ENCODE peak calls at places on chromosomes 12 and 14, in eight cellular contexts. O is ELR; E is choroid plexus epithelial cell; Q is dorsolateral prefrontal cortex; X is stomach; C is hepatocyte; T is stimulated activated CD4-positive, alpha-beta T cell treated with anti-CD3 and anti-CD28 coated beads, Interleukin-15, amount 100 ng/mL, for 1 hour; U is AG09309. Y is an unnamed sample.

GRCh38 chr12:79615596-79616560 is 74.9 kb downstream of the PAWR start:
- DNase-seq in O (no peak), E (no peak), Q (no peak), X (no peak), C (no peak), T (no peak), U (no peak), Y (no peak)

GRCh38 chr12:116138781-116139180 is 138.7 kb downstream of the MED13L start:
- DNase-seq in O (peak; percentile 50), E (no peak), Q (no peak), X (no peak), C (no peak), T (no peak), U (no peak), Y (no peak)

GRCh38 chr14:95213774-95214173 is 56.4 kb upstream of the DICER1 start:
- DNase-seq in O (no peak), E (no peak), Q (no peak), X (no peak), C (no peak), T (no peak), U (no peak), Y (no peak)

GRCh38 chr14:105059035-105059916 is 6.0 kb downstream of the GPR132 start:
- DNase-seq in O (no peak), E (no peak), Q (no peak), X (no peak), C (no peak), T (no peak), U (no peak), Y (no peak)

GRCh38 chr12:10189653-10190052 is 10.8 kb downstream of the TMEM52B start:
- DNase-seq in O (no peak), E (peak; percentile 57), Q (no peak), X (no peak), C (no peak), T (no peak), U (no peak), Y (peak; percentile 7)

GRCh38 chr12:116306536-116306935 is 29.0 kb upstream of the MED13L start:
- DNase-seq in O (no peak), E (no peak), Q (no peak), X (no peak), C (no peak), T (no peak), U (no peak), Y (no peak)

GRCh38 chr12:116265361-116266128 is 11.9 kb downstream of the MED13L start:
- DNase-seq in O (peak; percentile 35), E (no peak), Q (no peak), X (no peak), C (no peak), T (no peak), U (no peak), Y (no peak)

GRCh38 chr14:78170203-78170602 is at the start of gene NRXN3:
- DNase-seq in O (no peak), E (peak; percentile 6), Q (no peak), X (no peak), C (peak; percentile 53), T (no peak), U (no peak), Y (peak; percentile 63)

GRCh38 chr12:115667116-115667515 is 610.4 kb downstream of the MED13L start:
- DNase-seq in O (no peak), E (no peak), Q (no peak), X (no peak), C (no peak), T (no peak), U (no peak), Y (no peak)

GRCh38 chr14:34219661-34220060 is 242.4 kb downstream of the SPTSSA start:
- DNase-seq in O (no peak), E (no peak), Q (no peak), X (no peak), C (no peak), T (no peak), U (no peak), Y (no peak)

GRCh38 chr14:105910426-105910825 is 384.0 kb downstream of the TMEM121 start:
- DNase-seq in O (no peak), E (no peak), Q (no peak), X (no peak), C (no peak), T (no peak), U (no peak), Y (no peak)

GRCh38 chr12:84826925-84827324 is 85.7 kb downstream of the SLC6A15 start:
- DNase-seq in O (no peak), E (no peak), Q (no peak), X (no peak), C (no peak), T (no peak), U (no peak), Y (no peak)